ENCODE peak calls at places on chromosomes 6 and 20, in four cellular contexts. One of them, this sample, is unnamed.

GRCh38 chr6:51927450-51927849 is 160.0 kb downstream of the PKHD1 start:
- DNase-seq in endothelial cell of umbilical vein: no peak
- DNase-seq in HepG2: no peak
- DNase-seq in PC-9: no peak
- DNase-seq in this sample: no peak

GRCh38 chr6:115613488-115613887 is 447.2 kb downstream of the FRK start:
- DNase-seq in PC-9: no peak
- DNase-seq in HepG2: no peak
- DNase-seq in endothelial cell of umbilical vein: no peak
- DNase-seq in this sample: no peak

GRCh38 chr20:63004607-63005211 is 2.1 kb downstream of the BHLHE23 start:
- DNase-seq in HepG2: no peak
- DNase-seq in PC-9: no peak
- DNase-seq in endothelial cell of umbilical vein: no peak
- DNase-seq in this sample: peak; percentile 41

GRCh38 chr20:4973330-4974097 is 27.8 kb downstream of the SLC23A2 start:
- DNase-seq in PC-9: no peak
- DNase-seq in endothelial cell of umbilical vein: peak; percentile 95
- DNase-seq in HepG2: peak; percentile 99
- DNase-seq in this sample: no peak

GRCh38 chr6:12873706-12874105 is 157.1 kb downstream of the PHACTR1 start:
- DNase-seq in HepG2: no peak
- DNase-seq in PC-9: no peak
- DNase-seq in endothelial cell of umbilical vein: no peak
- DNase-seq in this sample: no peak

GRCh38 chr6:89360415-89360999 is 8.0 kb upstream of the UBE2J1 start:
- DNase-seq in PC-9: no peak
- DNase-seq in HepG2: no peak
- DNase-seq in endothelial cell of umbilical vein: no peak
- DNase-seq in this sample: no peak

GRCh38 chr6:88561034-88561973 is 395.2 kb upstream of the CNR1 start:
- DNase-seq in PC-9: no peak
- DNase-seq in HepG2: no peak
- DNase-seq in endothelial cell of umbilical vein: no peak
- DNase-seq in this sample: no peak

GRCh38 chr20:35257175-35257909 is 20.6 kb downstream of the MMP24OS start:
- DNase-seq in PC-9: no peak
- DNase-seq in HepG2: no peak
- DNase-seq in endothelial cell of umbilical vein: peak; percentile 63
- DNase-seq in this sample: no peak

GRCh38 chr20:11080010-11080409 is 406.2 kb upstream of the JAG1 start:
- DNase-seq in PC-9: no peak
- DNase-seq in endothelial cell of umbilical vein: peak; percentile 22
- DNase-seq in HepG2: no peak
- DNase-seq in this sample: no peak

GRCh38 chr6:105573556-105573955 is 170.7 kb upstream of the PREP start:
- DNase-seq in PC-9: no peak
- DNase-seq in HepG2: no peak
- DNase-seq in endothelial cell of umbilical vein: no peak
- DNase-seq in this sample: no peak

GRCh38 chr20:4457566-4458543 is 263.9 kb upstream of the PRND start:
- DNase-seq in endothelial cell of umbilical vein: no peak
- DNase-seq in PC-9: peak; percentile 39
- DNase-seq in HepG2: no peak
- DNase-seq in this sample: peak; percentile 62

GRCh38 chr6:44779130-44779826 is 391.8 kb downstream of the CDC5L start:
- DNase-seq in PC-9: no peak
- DNase-seq in HepG2: no peak
- DNase-seq in endothelial cell of umbilical vein: no peak
- DNase-seq in this sample: no peak

GRCh38 chr20:58682656-58683055 is 9.9 kb upstream of the NPEPL1 start:
- DNase-seq in PC-9: no peak
- DNase-seq in HepG2: no peak
- DNase-seq in endothelial cell of umbilical vein: no peak
- DNase-seq in this sample: no peak

GRCh38 chr20:62730481-62730880 is 21.8 kb downstream of the NTSR1 start:
- DNase-seq in PC-9: no peak
- DNase-seq in HepG2: no peak
- DNase-seq in endothelial cell of umbilical vein: no peak
- DNase-seq in this sample: no peak

GRCh38 chr6:75486850-75487568 is 6.6 kb downstream of the FILIP1 start:
- DNase-seq in endothelial cell of umbilical vein: no peak
- DNase-seq in PC-9: peak; percentile 25
- DNase-seq in HepG2: no peak
- DNase-seq in this sample: no peak

GRCh38 chr20:1952737-1953530 is 40.9 kb downstream of the PDYN start:
- DNase-seq in HepG2: no peak
- DNase-seq in PC-9: no peak
- DNase-seq in endothelial cell of umbilical vein: no peak
- DNase-seq in this sample: no peak

GRCh38 chr20:48467622-48468021 is 360.2 kb downstream of the PREX1 start:
- DNase-seq in HepG2: no peak
- DNase-seq in endothelial cell of umbilical vein: no peak
- DNase-seq in PC-9: no peak
- DNase-seq in this sample: peak; percentile 47

GRCh38 chr6:81875776-81876293 is 123.4 kb upstream of the TENT5A start:
- DNase-seq in HepG2: no peak
- DNase-seq in endothelial cell of umbilical vein: no peak
- DNase-seq in PC-9: no peak
- DNase-seq in this sample: no peak

GRCh38 chr6:112571886-112572285 is 224.8 kb downstream of the RFPL4B start:
- DNase-seq in endothelial cell of umbilical vein: no peak
- DNase-seq in HepG2: no peak
- DNase-seq in PC-9: no peak
- DNase-seq in this sample: no peak

GRCh38 chr6:85983032-85983659 is 340.5 kb upstream of the SYNCRIP start:
- DNase-seq in HepG2: no peak
- DNase-seq in endothelial cell of umbilical vein: no peak
- DNase-seq in PC-9: no peak
- DNase-seq in this sample: no peak

DNA sequence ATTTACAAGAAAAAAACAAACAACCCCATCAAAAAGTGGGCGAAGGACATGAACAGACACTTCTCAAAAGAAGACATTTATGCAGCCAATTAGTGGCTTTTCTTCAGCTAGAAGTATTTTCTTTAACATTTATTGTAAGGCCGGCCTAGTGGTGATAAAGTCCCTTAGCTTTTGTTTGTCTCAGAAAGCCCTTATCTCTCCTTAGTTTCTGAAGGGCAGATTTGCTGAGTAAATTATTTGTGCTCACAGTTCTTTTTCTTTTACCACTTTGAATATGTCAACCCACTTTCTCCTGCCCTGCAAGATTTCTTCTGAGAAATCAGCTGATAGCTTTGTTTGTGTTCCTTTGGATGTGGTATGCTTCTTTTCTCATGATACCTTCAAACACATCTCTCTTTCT is 344.0 kb upstream of the SYNCRIP start:
- DNase-seq in HepG2: no peak
- DNase-seq in endothelial cell of umbilical vein: no peak
- DNase-seq in PC-9: no peak
- DNase-seq in this sample: no peak
- H3K9me3 ChIP-seq in HepG2: peaks cover 19% of the 10 kb centered on the region
- H3K9me3 ChIP-seq in endothelial cell of umbilical vein: peaks cover 9% of the 10 kb centered on the region
- H3K9me3 ChIP-seq in PC-9: no peaks in the 10 kb centered on the region
- H3K9me3 ChIP-seq in this sample: peaks cover 6% of the 10 kb centered on the region

DNA sequence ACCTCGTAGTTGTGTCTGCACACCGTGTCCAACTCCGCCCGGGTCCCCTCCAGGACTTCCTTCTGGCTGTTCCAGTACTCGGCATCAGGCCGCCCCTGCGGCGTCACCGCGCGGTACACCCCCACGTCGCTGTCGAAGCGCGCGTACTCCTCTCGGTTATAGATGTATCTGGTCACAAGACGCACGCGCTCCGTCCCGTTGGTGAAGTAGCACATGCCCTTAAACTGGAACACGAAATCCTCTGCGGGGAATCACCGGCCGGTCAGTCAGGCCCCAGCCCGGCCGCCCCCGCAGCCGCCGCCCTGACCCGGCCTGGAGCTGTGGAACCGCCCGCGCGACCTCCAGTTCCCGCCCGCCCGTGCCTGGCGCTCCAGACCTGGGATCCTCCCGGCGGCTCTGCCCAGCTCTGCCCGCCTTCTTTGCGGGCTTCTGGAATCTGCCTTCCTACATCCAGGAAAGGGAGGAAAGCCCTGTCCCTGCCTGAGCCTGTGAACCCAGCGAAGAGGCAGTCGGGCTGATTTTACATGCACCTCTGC is 1.6 kb downstream of the HLA-DQB1 start:
- DNase-seq in HepG2: no peak
- DNase-seq in PC-9: no peak
- DNase-seq in endothelial cell of umbilical vein: no peak
- DNase-seq in this sample: peak; percentile 10
- TF ChIP-seq EZH2 in HepG2: no peak
- TF ChIP-seq EZH2 in PC-9: no peak
- TF ChIP-seq EZH2 in endothelial cell of umbilical vein: no peak
- TF ChIP-seq EZH2 in this sample: no peak

GRCh38 chr6:10749734-10750133 is 2.1 kb downstream of the TMEM14B start:
- DNase-seq in endothelial cell of umbilical vein: no peak
- DNase-seq in PC-9: no peak
- DNase-seq in HepG2: no peak
- DNase-seq in this sample: no peak
- H3K9me3 ChIP-seq in endothelial cell of umbilical vein: no peaks in the 10 kb centered on the region
- H3K9me3 ChIP-seq in PC-9: no peaks in the 10 kb centered on the region
- H3K9me3 ChIP-seq in HepG2: no peaks in the 10 kb centered on the region
- H3K9me3 ChIP-seq in this sample: no peaks in the 10 kb centered on the region

DNA sequence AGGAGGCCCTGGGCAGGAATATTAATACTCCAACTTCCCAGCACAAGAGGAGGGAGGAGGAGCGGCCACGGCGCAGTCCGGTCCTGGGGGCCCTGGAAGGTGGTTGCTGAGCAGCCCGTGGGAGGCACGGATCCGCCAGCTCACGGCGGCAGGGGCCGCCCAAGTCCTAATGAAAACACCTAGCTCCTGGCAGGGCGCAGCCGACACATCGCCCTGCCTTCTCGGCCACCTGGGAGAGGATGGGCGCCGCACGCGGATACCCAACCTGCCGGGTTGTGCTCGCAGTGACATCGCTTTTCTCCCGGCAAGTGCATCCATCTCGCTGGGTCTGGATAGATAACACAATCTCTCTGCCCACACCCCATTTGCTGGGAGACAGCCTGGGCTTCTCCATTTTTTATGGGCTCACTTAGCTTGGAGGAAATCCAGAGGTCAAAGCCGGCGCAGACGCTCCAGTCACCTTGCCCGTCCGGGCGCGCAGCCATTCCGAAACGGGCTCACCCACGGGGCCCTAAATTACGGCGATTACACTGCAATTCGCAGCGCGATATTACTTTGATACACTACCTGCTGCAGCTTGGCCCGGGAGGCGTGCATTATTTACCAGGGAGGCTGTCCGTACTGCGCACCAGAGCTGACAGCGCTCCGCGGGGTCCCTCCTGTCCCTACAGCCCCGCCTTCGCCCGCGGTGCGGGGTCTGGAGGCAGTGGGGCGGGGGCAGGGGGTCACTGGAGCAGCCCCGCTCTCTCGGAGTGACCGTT is 36.2 kb upstream of the CCDC167 start:
- DNase-seq in HepG2: no peak
- DNase-seq in PC-9: peak; percentile 47
- DNase-seq in endothelial cell of umbilical vein: no peak
- DNase-seq in this sample: peak; percentile 75
- TF ChIP-seq EZH2 in HepG2: no peak
- TF ChIP-seq EZH2 in PC-9: no peak
- TF ChIP-seq EZH2 in endothelial cell of umbilical vein: peak; percentile 92
- TF ChIP-seq EZH2 in this sample: peak; percentile 67

DNA sequence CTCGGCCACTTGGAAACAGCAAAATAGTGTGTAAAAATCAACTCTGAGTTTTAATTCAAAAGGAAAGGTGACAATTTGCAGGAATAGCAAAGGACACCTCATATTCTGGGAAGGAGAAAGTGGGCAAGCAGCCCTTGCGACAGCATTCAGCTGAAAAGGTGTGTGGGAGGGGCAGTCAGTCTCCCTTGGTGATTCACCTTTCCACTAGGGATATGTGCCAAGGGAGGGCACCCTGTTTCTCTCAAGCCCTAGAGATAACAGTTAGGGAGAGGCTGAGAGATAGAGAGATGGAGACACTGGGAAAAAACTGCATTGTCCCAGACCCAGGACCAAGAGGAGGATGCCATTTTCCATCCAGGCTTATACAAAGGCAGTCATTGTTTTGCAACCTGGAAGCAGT is 228.1 kb downstream of the EPM2A start:
- DNase-seq in endothelial cell of umbilical vein: no peak
- DNase-seq in HepG2: no peak
- DNase-seq in PC-9: no peak
- DNase-seq in this sample: no peak
- H3K9me3 ChIP-seq in endothelial cell of umbilical vein: no peaks in the 10 kb centered on the region
- H3K9me3 ChIP-seq in HepG2: peaks cover 29% of the 10 kb centered on the region
- H3K9me3 ChIP-seq in PC-9: peaks cover 4% of the 10 kb centered on the region
- H3K9me3 ChIP-seq in this sample: no peaks in the 10 kb centered on the region